ENCODE peak calls at places on chromosomes 4 and X, in nine cellular contexts. W, U, Q, S, G, V, D, H and B are unnamed samples.

GRCh38 chrX:39874202-39874816 is 223.4 kb downstream of the BCOR start:
- DNase-seq in W (peak), U (peak), Q (no peak), S (no peak), G (no peak), V (no peak), D (no peak), H (no peak), B (no peak)

GRCh38 chr4:126448093-126448820 is 1133.5 kb downstream of the FAT4 start:
- DNase-seq in W (no peak), U (no peak), Q (no peak), S (no peak), G (no peak), V (no peak), D (no peak), H (no peak), B (no peak)

GRCh38 chrX:140715787-140716186 is 6.2 kb downstream of the LINC00632 start:
- DNase-seq in W (no peak), U (peak), Q (no peak), S (no peak), G (no peak), V (no peak), D (no peak), H (no peak), B (no peak)

GRCh38 chr4:769511-769910 is 56.4 kb downstream of the CPLX1 start:
- DNase-seq in W (no peak), U (no peak), Q (no peak), S (no peak), G (peak), V (peak), D (no peak), H (no peak), B (no peak)

GRCh38 chr4:156606444-156607197 is 365.0 kb downstream of the PDGFC start:
- DNase-seq in W (no peak), U (peak), Q (no peak), S (no peak), G (no peak), V (no peak), D (no peak), H (no peak), B (peak)

GRCh38 chr4:2794707-2795557 is 2.0 kb downstream of the SH3BP2 start:
- DNase-seq in W (peak), U (peak), Q (no peak), S (no peak), G (peak), V (peak), D (peak), H (no peak), B (peak)

GRCh38 chrX:13535371-13535770 is 34.0 kb upstream of the EGFL6 start:
- DNase-seq in W (no peak), U (no peak), Q (no peak), S (no peak), G (no peak), V (no peak), D (no peak), H (no peak), B (no peak)

GRCh38 chr4:121706595-121707021 is 9.8 kb upstream of the ANXA5 start:
- DNase-seq in W (no peak), U (peak), Q (no peak), S (no peak), G (no peak), V (no peak), D (no peak), H (no peak), B (peak)

GRCh38 chrX:121456315-121456714 is 408.9 kb downstream of the GLUD2 start:
- DNase-seq in W (peak), U (no peak), Q (no peak), S (no peak), G (no peak), V (no peak), D (no peak), H (no peak), B (no peak)

GRCh38 chr4:106286611-106287010 is 29.4 kb downstream of the TBCK start:
- DNase-seq in W (no peak), U (no peak), Q (no peak), S (no peak), G (no peak), V (no peak), D (no peak), H (no peak), B (no peak)

GRCh38 chr4:166282081-166282770 is 409.2 kb downstream of the TLL1 start:
- DNase-seq in W (no peak), U (no peak), Q (no peak), S (no peak), G (no peak), V (no peak), D (no peak), H (no peak), B (no peak)

GRCh38 chrX:152635941-152636340 is 1.8 kb upstream of the GABRQ start:
- DNase-seq in W (no peak), U (peak), Q (peak), S (peak), G (no peak), V (no peak), D (no peak), H (peak), B (peak)

GRCh38 chr4:21470531-21470930 is 478.0 kb downstream of the KCNIP4 start:
- DNase-seq in W (no peak), U (no peak), Q (peak), S (no peak), G (no peak), V (no peak), D (no peak), H (no peak), B (peak)

GRCh38 chr4:40621229-40621591 is 8.5 kb downstream of the RBM47 start:
- DNase-seq in W (peak), U (no peak), Q (no peak), S (no peak), G (no peak), V (no peak), D (no peak), H (no peak), B (no peak)

GRCh38 chr4:101954351-101954750 is 163.8 kb downstream of the BANK1 start:
- DNase-seq in W (no peak), U (no peak), Q (no peak), S (no peak), G (no peak), V (no peak), D (no peak), H (no peak), B (peak)

GRCh38 chr4:150960818-150961217 is 54.3 kb downstream of the LRBA start:
- DNase-seq in W (peak), U (no peak), Q (no peak), S (no peak), G (no peak), V (no peak), D (no peak), H (peak), B (no peak)

GRCh38 chr4:102687982-102688433 is 72.8 kb downstream of the MANBA start:
- DNase-seq in W (peak), U (peak), Q (no peak), S (no peak), G (no peak), V (no peak), D (no peak), H (no peak), B (no peak)

GRCh38 chr4:169184686-169185085 is 86.1 kb downstream of the SH3RF1 start:
- DNase-seq in W (no peak), U (no peak), Q (no peak), S (no peak), G (no peak), V (no peak), D (no peak), H (no peak), B (no peak)

DNA sequence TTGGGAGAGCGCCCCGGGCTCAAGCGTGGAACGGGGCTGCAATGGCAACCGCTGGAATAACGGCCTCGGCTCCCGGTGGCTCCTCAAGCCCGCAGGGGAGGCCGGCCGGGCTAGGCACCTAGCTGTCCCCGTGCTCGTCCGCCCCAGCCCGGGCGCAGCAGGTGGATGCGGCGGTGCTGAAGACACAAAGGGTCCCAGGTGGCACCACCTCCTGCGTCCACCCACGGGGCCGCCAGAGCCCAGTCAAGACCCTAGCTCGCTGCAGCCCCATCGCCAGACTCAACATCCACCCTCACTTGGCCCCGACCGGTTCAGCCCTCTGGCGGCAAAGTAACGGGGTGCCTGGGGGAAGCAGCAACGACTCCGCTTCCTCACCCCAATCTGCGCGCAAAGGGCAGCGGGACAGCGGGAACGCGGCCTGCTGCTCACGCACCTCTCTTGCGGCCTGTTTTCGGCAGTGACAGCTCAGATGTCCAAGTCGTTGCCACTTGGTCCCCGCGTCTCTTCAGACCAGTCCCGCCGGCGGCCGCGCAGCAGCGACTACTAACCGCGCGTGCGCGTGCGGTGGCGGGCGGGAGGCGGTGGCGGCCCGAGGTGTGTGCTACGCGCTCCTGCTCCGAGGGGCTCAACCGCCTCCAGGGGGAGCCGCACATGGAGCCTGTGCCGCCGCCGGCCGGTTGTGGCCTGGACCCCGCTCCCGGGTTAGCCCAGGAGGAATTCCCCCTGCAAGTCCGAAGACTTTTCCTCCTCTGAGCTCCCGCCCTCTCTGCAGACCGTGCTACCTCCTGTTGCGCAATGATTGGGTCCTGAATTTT is at the start of gene CLGN:
- DNase-seq in W (peak), U (peak), Q (peak), S (no peak), G (peak), V (peak), D (peak), H (peak), B (peak)
- TF ChIP-seq CTCF in W (peak), U (peak), Q (peak), S (peak), G (peak), V (peak), D (peak), H (peak), B (peak)

GRCh38 chrX:110794601-110795000 is 1.0 kb downstream of the CHRDL1 start:
- DNase-seq in W (no peak), U (no peak), Q (no peak), S (no peak), G (no peak), V (no peak), D (no peak), H (no peak), B (no peak)
- H3K4me3 ChIP-seq in W (no peak), U (no peak), Q (no peak), S (no peak), G (peak), V (peak), D (no peak), H (no peak), B (no peak)

GRCh38 chr4:8276358-8277240 is 7.0 kb downstream of the HTRA3 start:
- DNase-seq in W (no peak), U (peak), Q (peak), S (no peak), G (no peak), V (peak), D (peak), H (no peak), B (peak)

GRCh38 chr4:8278421-8279287 is 9.1 kb downstream of the HTRA3 start:
- DNase-seq in W (no peak), U (peak), Q (no peak), S (no peak), G (no peak), V (peak), D (peak), H (no peak), B (peak)

GRCh38 chr4:8278009-8278395 is 8.4 kb downstream of the HTRA3 start:
- DNase-seq in W (no peak), U (peak), Q (no peak), S (no peak), G (no peak), V (peak), D (peak), H (no peak), B (no peak)

GRCh38 chr4:8275511-8275910 is 6.0 kb downstream of the HTRA3 start:
- DNase-seq in W (no peak), U (no peak), Q (no peak), S (no peak), G (no peak), V (peak), D (no peak), H (no peak), B (no peak)

GRCh38 chr4:8277356-8278008 is 7.9 kb downstream of the HTRA3 start:
- DNase-seq in W (no peak), U (no peak), Q (no peak), S (no peak), G (no peak), V (peak), D (peak), H (no peak), B (no peak)
- TF ChIP-seq CTCF in W (no peak), U (no peak), Q (no peak), S (no peak), G (no peak), V (no peak), D (no peak), H (no peak), B (no peak)

GRCh38 chrX:119676949-119677653 is 15.9 kb downstream of the SEPTIN6 start:
- DNase-seq in W (no peak), U (no peak), Q (no peak), S (no peak), G (no peak), V (peak), D (no peak), H (no peak), B (no peak)
- H3K4me3 ChIP-seq in W (no peak), U (no peak), Q (no peak), S (no peak), G (no peak), V (no peak), D (no peak), H (no peak), B (no peak)

DNA sequence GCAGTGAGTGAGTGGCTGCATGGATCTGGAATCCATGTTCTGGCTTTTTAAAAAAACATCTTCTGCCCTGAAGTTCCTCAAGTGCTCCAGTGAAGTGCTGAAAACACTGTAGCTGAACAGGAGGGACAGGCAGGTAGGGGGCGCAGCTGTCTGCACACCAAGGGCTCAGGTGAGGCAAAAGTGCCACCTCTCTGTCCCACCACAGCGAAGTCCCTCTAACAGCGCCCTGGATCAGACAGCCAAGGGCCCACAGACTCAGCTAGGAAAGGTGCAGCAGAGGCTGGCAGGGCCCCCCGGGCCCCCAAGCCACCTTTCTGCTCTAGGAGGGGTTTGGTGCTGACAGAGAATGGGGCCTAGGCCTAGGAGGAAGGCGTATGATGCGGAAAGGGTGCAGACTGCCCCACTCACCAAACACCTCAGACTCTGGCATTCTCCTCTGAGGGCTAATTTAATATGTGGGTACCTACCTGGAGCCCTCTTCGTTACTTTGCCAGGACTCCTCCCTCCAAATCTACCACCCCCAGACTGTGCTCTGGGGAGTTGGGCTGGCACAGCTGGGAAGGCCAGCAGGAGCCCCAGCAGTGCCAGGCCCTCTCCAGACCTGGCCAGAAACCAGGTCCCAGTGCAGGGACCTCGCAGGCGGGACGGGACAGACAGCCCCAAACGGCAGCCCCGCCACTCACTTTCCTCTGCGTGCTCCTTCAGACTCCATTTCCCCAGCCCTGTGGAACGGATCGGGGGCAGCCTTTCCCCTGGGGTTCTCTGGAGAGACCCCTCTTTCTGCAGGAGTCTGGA is 73.7 kb downstream of the ENPP6 start:
- DNase-seq in W (no peak), U (no peak), Q (no peak), S (no peak), G (no peak), V (no peak), D (no peak), H (no peak), B (no peak)
- TF ChIP-seq CTCF in W (peak), U (no peak), Q (no peak), S (no peak), G (peak), V (no peak), D (no peak), H (peak), B (no peak)

GRCh38 chrX:155889328-155889727 is 8.2 kb downstream of the VAMP7 start:
- DNase-seq in W (no peak), U (no peak), Q (no peak), S (no peak), G (no peak), V (no peak), D (no peak), H (no peak), B (no peak)
- H3K4me3 ChIP-seq in W (no peak), U (no peak), Q (no peak), S (no peak), G (no peak), V (no peak), D (no peak), H (no peak), B (no peak)

GRCh38 chr4:147157860-147158701 is 212.4 kb upstream of the TTC29 start:
- DNase-seq in W (peak), U (peak), Q (peak), S (no peak), G (peak), V (peak), D (no peak), H (no peak), B (peak)
- TF ChIP-seq CTCF in W (no peak), U (no peak), Q (no peak), S (no peak), G (no peak), V (no peak), D (peak), H (no peak), B (peak)

GRCh38 chr4:174207370-174207769 is 76.1 kb downstream of the FBXO8 start:
- DNase-seq in W (no peak), U (peak), Q (no peak), S (no peak), G (no peak), V (no peak), D (no peak), H (no peak), B (no peak)

GRCh38 chr4:174199735-174200134 is 83.7 kb downstream of the FBXO8 start:
- DNase-seq in W (no peak), U (no peak), Q (no peak), S (no peak), G (no peak), V (no peak), D (no peak), H (no peak), B (no peak)

GRCh38 chr4:174204194-174204831 is 79.2 kb downstream of the FBXO8 start:
- DNase-seq in W (no peak), U (no peak), Q (no peak), S (no peak), G (no peak), V (no peak), D (no peak), H (no peak), B (no peak)

GRCh38 chr4:174198396-174199179 is 84.9 kb downstream of the FBXO8 start:
- DNase-seq in W (no peak), U (peak), Q (no peak), S (peak), G (no peak), V (no peak), D (no peak), H (peak), B (peak)

GRCh38 chr4:174201898-174202297 is 81.6 kb downstream of the FBXO8 start:
- DNase-seq in W (no peak), U (no peak), Q (no peak), S (no peak), G (no peak), V (no peak), D (no peak), H (no peak), B (no peak)
- H3K4me3 ChIP-seq in W (no peak), U (no peak), Q (no peak), S (no peak), G (no peak), V (no peak), D (no peak), H (no peak), B (no peak)

GRCh38 chrX:10725071-10725470 is 104.7 kb upstream of the MID1 start:
- DNase-seq in W (no peak), U (peak), Q (no peak), S (no peak), G (no peak), V (no peak), D (no peak), H (peak), B (no peak)
- TF ChIP-seq CTCF in W (peak), U (peak), Q (no peak), S (no peak), G (no peak), V (no peak), D (peak), H (peak), B (peak)

DNA sequence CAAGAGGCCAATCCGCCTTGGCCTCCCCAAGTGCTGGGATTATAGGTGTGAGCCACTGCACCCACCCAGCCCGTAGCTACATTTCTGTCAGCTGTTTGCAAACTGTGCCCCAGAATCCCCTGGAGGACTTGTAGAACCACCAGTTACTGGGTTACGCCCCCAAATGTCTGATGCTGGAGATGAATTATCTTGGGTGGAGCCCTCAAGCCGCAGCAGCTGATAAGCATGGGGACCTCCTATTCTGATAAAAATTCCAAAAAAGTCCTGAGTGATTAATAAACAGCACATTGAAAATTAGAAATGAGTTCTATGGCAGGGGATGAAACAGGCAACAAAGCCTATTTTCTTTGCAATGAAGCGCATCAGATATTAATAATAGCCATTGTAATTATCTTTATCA is 105.0 kb downstream of the PTTG2 start:
- DNase-seq in W (no peak), U (no peak), Q (no peak), S (no peak), G (no peak), V (no peak), D (no peak), H (peak), B (no peak)
- H3K4me3 ChIP-seq in W (no peak), U (no peak), Q (no peak), S (no peak), G (no peak), V (no peak), D (no peak), H (no peak), B (no peak)